ENCODE peak calls at places on chromosome 14, in four cellular contexts. B is HepG2, T is K562, V is GM12878. P is an unnamed sample.

GRCh38 chr14:88951370-88951769 is 126.9 kb downstream of the TTC8 start:
- DNase-seq in B (no peak), V (no peak), T (no peak), P (no peak)

GRCh38 chr14:31137214-31137889 is 70.2 kb downstream of the HECTD1 start:
- DNase-seq in V (no peak), B (no peak), T (no peak), P (no peak)

GRCh38 chr14:73743431-73743931 is 29.3 kb upstream of the PNMA1 start:
- DNase-seq in B (no peak), V (no peak), T (no peak), P (no peak)

GRCh38 chr14:24418492-24418873 is 11.0 kb downstream of the CBLN3 start:
- DNase-seq in B (no peak), V (no peak), T (no peak), P (no peak)

GRCh38 chr14:103045387-103045869 is 11.9 kb downstream of the CDC42BPB start:
- DNase-seq in B (no peak), T (no peak), V (peak; percentile 25), P (no peak)

GRCh38 chr14:79542121-79542520 is 669.2 kb downstream of the DIO2 start:
- DNase-seq in V (no peak), T (no peak), B (no peak), P (no peak)

GRCh38 chr14:58731465-58732330 is 93.9 kb downstream of the DACT1 start:
- DNase-seq in V (no peak), T (no peak), B (no peak), P (no peak)

GRCh38 chr14:63383776-63384367 is 65.1 kb upstream of the GPHB5 start:
- DNase-seq in B (no peak), V (peak; percentile 17), T (no peak), P (no peak)

GRCh38 chr14:53952533-53952932 is 4.1 kb downstream of the BMP4 start:
- DNase-seq in B (no peak), V (no peak), T (no peak), P (no peak)

GRCh38 chr14:64725879-64726584 is 21.8 kb downstream of the PLEKHG3 start:
- DNase-seq in V (no peak), B (no peak), T (no peak), P (no peak)

GRCh38 chr14:90574640-90575131 is 177.9 kb downstream of the CALM1 start:
- DNase-seq in T (no peak), V (no peak), B (no peak), P (no peak)

GRCh38 chr14:98114122-98114895 is 1157.7 kb downstream of the BCL11B start:
- DNase-seq in V (no peak), T (no peak), B (no peak), P (no peak)

GRCh38 chr14:63179383-63179782 is 24.9 kb upstream of the RHOJ start:
- DNase-seq in B (no peak), T (no peak), V (no peak), P (no peak)

GRCh38 chr14:63992858-63993257 is 140.1 kb downstream of the SYNE2 start:
- DNase-seq in B (no peak), V (no peak), T (no peak), P (no peak)

GRCh38 chr14:31692376-31692781 is 131.2 kb downstream of the NUBPL start:
- DNase-seq in T (no peak), B (no peak), V (no peak), P (no peak)

GRCh38 chr14:76181546-76181945 is 29.8 kb downstream of the GPATCH2L start:
- DNase-seq in T (peak; percentile 15), V (no peak), B (peak; percentile 12), P (no peak)

GRCh38 chr14:105335735-105336476 is 21.4 kb downstream of the PACS2 start:
- DNase-seq in V (no peak), T (no peak), B (no peak), P (no peak)

GRCh38 chr14:64812412-64812811 is 67.3 kb downstream of the SPTB start:
- DNase-seq in T (peak; percentile 46), V (no peak), B (no peak), P (peak; percentile 71)

GRCh38 chr14:93045211-93045674 is 70.5 kb downstream of the ITPK1 start:
- DNase-seq in T (no peak), B (peak; percentile 65), V (no peak), P (no peak)

GRCh38 chr14:66662374-66662773 is 154.4 kb downstream of the GPHN start:
- DNase-seq in V (no peak), B (peak; percentile 10), T (no peak), P (no peak)

GRCh38 chr14:77849711-77850110 is 49.8 kb downstream of the ADCK1 start:
- DNase-seq in V (no peak), B (no peak), T (no peak), P (no peak)

GRCh38 chr14:68784298-68784910 is 8.5 kb downstream of the ZFP36L1 start:
- DNase-seq in V (no peak), B (peak; percentile 99), T (no peak), P (peak; percentile 49)

GRCh38 chr14:65229431-65230286 is 127.3 kb upstream of the MAX start:
- DNase-seq in V (no peak), T (peak; percentile 23), B (peak; percentile 72), P (no peak)

GRCh38 chr14:61320806-61321384 is 484 bp upstream of the PRKCH start:
- DNase-seq in V (no peak), B (no peak), T (no peak), P (no peak)

GRCh38 chr14:87805315-87805723 is 187.7 kb downstream of the GALC start:
- DNase-seq in V (no peak), T (peak; percentile 34), B (peak; percentile 9), P (peak; percentile 29)

GRCh38 chr14:85535316-85535715 is 5.4 kb downstream of the FLRT2 start:
- DNase-seq in V (no peak), B (no peak), T (no peak), P (no peak)

GRCh38 chr14:67853748-67854147 is 34.2 kb downstream of the RAD51B start:
- DNase-seq in V (no peak), T (no peak), B (no peak), P (no peak)

GRCh38 chr14:32047791-32048190 is 29.3 kb upstream of the ARHGAP5 start:
- DNase-seq in V (no peak), T (no peak), B (no peak), P (no peak)

GRCh38 chr14:81676879-81677278 is 143.2 kb upstream of the SEL1L start:
- DNase-seq in T (no peak), B (no peak), V (no peak), P (no peak)

GRCh38 chr14:81677736-81678135 is 144.1 kb upstream of the SEL1L start:
- DNase-seq in B (no peak), T (no peak), V (no peak), P (no peak)

GRCh38 chr14:81681466-81681865 is 147.8 kb upstream of the SEL1L start:
- DNase-seq in T (no peak), B (no peak), V (no peak), P (no peak)

GRCh38 chr14:81676395-81676794 is 142.7 kb upstream of the SEL1L start:
- DNase-seq in B (no peak), V (no peak), T (no peak), P (no peak)

GRCh38 chr14:81679226-81679625 is 145.6 kb upstream of the SEL1L start:
- DNase-seq in T (no peak), V (no peak), B (no peak), P (no peak)
- TF ChIP-seq CBX5 in T (no peak), V (no peak), B (no peak), P (no peak)

GRCh38 chr14:57461777-57462320 is 31.8 kb downstream of the CCDC198 start:
- DNase-seq in T (no peak), V (no peak), B (no peak), P (no peak)

GRCh38 chr14:57464013-57464730 is 29.5 kb downstream of the CCDC198 start:
- DNase-seq in V (no peak), B (no peak), T (no peak), P (no peak)

DNA sequence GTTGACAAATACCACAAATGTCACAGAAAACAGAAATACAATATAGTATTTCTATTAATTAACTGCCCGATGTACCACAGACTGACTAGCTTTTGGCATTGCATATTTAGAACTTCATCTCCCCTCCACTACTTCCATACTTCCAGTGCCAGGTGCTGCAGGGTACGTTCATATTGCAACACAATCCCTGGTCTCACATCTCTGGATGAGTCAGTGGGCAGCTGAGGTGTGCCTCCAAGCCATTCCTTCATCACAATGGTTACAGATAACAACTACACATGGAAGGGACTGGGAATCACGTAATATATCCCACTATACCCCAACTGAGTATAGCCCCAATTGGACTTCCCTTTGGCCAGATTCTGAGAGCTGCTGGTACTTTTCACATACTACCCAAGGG is 31.1 kb downstream of the CCDC198 start:
- DNase-seq in T (no peak), V (no peak), B (no peak), P (no peak)
- TF ChIP-seq CBX5 in T (no peak), V (no peak), B (no peak), P (no peak)

DNA sequence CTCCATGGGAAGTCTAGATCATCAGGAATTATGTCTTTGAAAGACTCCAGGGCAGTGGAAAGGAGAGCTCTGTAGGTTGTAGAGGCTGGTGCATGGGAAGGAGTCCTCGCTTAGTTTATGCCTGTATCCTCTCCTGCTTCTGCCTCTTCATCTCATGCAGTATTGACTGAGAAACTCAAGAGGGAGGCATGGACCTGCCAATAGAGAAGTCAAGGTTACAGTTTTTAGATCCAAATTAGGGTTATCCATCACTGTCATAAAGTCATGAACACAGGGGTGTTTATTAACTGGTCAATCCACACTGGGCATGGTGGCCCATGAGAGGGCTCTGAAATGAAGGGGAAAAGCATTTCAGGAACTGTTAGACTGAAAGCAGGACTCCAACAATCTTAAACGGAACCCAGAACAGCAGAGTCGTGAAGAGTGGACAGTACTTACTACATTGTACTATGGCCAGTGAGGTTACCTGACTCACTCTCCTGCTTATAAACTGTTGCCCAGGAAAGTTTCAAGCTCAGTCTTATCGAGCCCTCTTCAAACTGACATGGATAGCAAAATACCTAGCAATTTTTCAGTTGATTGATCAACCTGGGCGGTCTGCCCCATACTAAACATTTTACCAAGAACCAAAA is 30.1 kb upstream of the DHRS7 start:
- DNase-seq in B (no peak), V (no peak), T (no peak), P (no peak)
- TF ChIP-seq CBX5 in B (no peak), V (no peak), T (no peak), P (no peak)

GRCh38 chr14:22966783-22967269 is 9.9 kb upstream of the HAUS4 start:
- DNase-seq in V (no peak), T (peak; percentile 33), B (no peak), P (no peak)
- TF ChIP-seq CBX5 in V (no peak), T (no peak), B (no peak), P (no peak)

DNA sequence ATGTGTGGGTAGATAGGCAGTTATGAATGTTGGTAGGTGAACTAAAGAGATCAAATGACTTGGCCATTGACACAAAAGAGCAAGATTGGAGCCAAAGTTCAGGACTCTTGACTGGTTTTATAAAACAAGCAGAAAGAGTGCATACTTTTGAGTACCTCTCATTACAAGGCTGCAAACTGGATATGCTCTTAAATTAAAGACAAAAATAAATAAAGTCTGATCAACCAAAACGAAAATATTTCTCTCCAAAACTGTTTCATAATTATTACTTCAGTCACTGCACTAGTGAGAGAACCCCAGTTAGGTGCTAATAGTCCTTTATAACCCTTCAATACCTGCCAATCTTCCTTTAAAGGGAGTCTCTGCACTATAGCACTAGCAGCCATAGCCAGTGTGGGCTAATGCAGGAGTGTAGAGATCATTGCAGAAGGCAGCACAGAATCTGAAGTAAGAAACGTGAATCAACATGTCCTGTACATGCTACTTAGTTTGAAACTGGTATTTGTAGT is 147.1 kb downstream of the FOXA1 start:
- DNase-seq in T (no peak), B (peak; percentile 71), V (no peak), P (no peak)
- TF ChIP-seq CBX5 in T (no peak), B (no peak), V (no peak), P (no peak)

GRCh38 chr14:22509751-22510300 is 79.2 kb downstream of the DAD1 start:
- DNase-seq in V (no peak), B (no peak), T (no peak), P (no peak)
- TF ChIP-seq CBX5 in V (no peak), B (no peak), T (no peak), P (no peak)

GRCh38 chr14:52929192-52929807 is 21.6 kb downstream of the FERMT2 start:
- DNase-seq in B (no peak), V (no peak), T (no peak), P (no peak)
- TF ChIP-seq CBX5 in B (no peak), V (no peak), T (no peak), P (no peak)